ENCODE peak calls at places on chromosomes 16 and 17, in four cellular contexts. T, X, Z and R are unnamed samples.

GRCh38 chr16:30780021-30780420 is 7.0 kb downstream of the ZNF629 start:
- DNase-seq in T (no peak), X (no peak), Z (no peak), R (no peak)

GRCh38 chr17:56708220-56708567 is 114.7 kb downstream of the NOG start:
- DNase-seq in T (no peak), X (no peak), Z (no peak), R (no peak)

GRCh38 chr16:27726621-27727275 is 176.8 kb downstream of the KATNIP start:
- DNase-seq in T (no peak), Z (no peak), X (no peak), R (no peak)

GRCh38 chr16:77594057-77594456 is 128.3 kb upstream of the NUDT7 start:
- DNase-seq in Z (no peak), X (no peak), T (no peak), R (no peak)

GRCh38 chr16:25838724-25839186 is 147.0 kb downstream of the HS3ST4 start:
- DNase-seq in X (no peak), T (peak), Z (peak), R (peak)

GRCh38 chr17:55345132-55345531 is 76.5 kb downstream of the MMD start:
- DNase-seq in Z (no peak), X (no peak), T (no peak), R (no peak)

GRCh38 chr16:74291577-74292208 is 4.9 kb upstream of the PSMD7 start:
- DNase-seq in Z (peak), T (no peak), X (no peak), R (no peak)

GRCh38 chr17:8924595-8924994 is 40.9 kb downstream of the PIK3R5 start:
- DNase-seq in Z (no peak), X (no peak), T (no peak), R (no peak)

GRCh38 chr17:83148317-83149044 is 69.1 kb downstream of the METRNL start:
- DNase-seq in Z (no peak), X (no peak), T (no peak), R (no peak)

GRCh38 chr17:45574376-45574775 is 83.9 kb upstream of the PLEKHM1 start:
- DNase-seq in X (no peak), Z (no peak), T (no peak), R (no peak)

GRCh38 chr17:29124135-29124930 is 55.9 kb downstream of the MYO18A start:
- DNase-seq in Z (peak), X (no peak), T (peak), R (no peak)

GRCh38 chr17:44223574-44224046 is 4.1 kb upstream of the UBTF start:
- DNase-seq in X (no peak), Z (peak), T (no peak), R (no peak)

GRCh38 chr16:67216612-67217490 is 10.1 kb upstream of the TMEM208 start:
- DNase-seq in X (no peak), T (no peak), Z (no peak), R (no peak)

GRCh38 chr17:65556014-65556909 is 5.2 kb downstream of the AXIN2 start:
- DNase-seq in Z (peak), T (no peak), X (no peak), R (peak)

GRCh38 chr17:4497101-4497824 is 1.4 kb upstream of the SPNS2 start:
- DNase-seq in T (no peak), Z (peak), X (no peak), R (no peak)

GRCh38 chr17:70906808-70907207 is 737.5 kb downstream of the KCNJ2 start:
- DNase-seq in X (no peak), Z (no peak), T (no peak), R (peak)

GRCh38 chr17:7026471-7027115 is 3.7 kb downstream of the BCL6B start:
- DNase-seq in Z (no peak), X (no peak), T (no peak), R (no peak)